ENCODE peak calls at places on chromosomes 12 and 14, in nine cellular contexts. L is HTR-8/SVneo, M is anterior cingulate cortex, O is ELF-1, W is M059J, B is KBM-7, G is Daoy, R is H54, N is RWPE1. D is an unnamed sample.

GRCh38 chr12:22800332-22800731 is 175.4 kb downstream of the ETNK1 start:
- DNase-seq in W (no peak), R (no peak), N (no peak), G (no peak), L (no peak), M (no peak), B (no peak), O (no peak), D (no peak)

GRCh38 chr14:74583689-74584434 is 28.2 kb downstream of the LTBP2 start:
- DNase-seq in N (peak), G (peak), M (no peak), W (peak), B (no peak), R (peak), L (peak), O (peak), D (no peak)

GRCh38 chr14:68972507-68973272 is 6.4 kb downstream of the ACTN1 start:
- DNase-seq in M (no peak), R (no peak), L (no peak), B (no peak), W (no peak), N (no peak), O (no peak), G (no peak), D (no peak)

GRCh38 chr12:52291267-52291935 is at the start of gene KRT81:
- DNase-seq in W (no peak), L (no peak), G (no peak), O (no peak), B (no peak), M (no peak), N (no peak), R (no peak), D (no peak)

GRCh38 chr14:72917420-72917819 is 8.8 kb upstream of the DCAF4 start:
- DNase-seq in O (peak), L (no peak), N (no peak), R (no peak), W (no peak), G (no peak), M (no peak), B (no peak), D (no peak)

GRCh38 chr14:21024668-21025373 is at the start of gene NDRG2:
- DNase-seq in O (peak), M (peak), W (peak), N (peak), G (peak), R (peak), B (peak), L (peak), D (peak)

GRCh38 chr14:89915114-89915878 is 39.2 kb downstream of the EFCAB11 start:
- DNase-seq in O (peak), G (peak), L (no peak), R (no peak), W (peak), B (peak), M (no peak), N (peak), D (peak)

GRCh38 chr14:102540310-102541028 is 30.9 kb upstream of the ANKRD9 start:
- DNase-seq in M (no peak), W (no peak), L (no peak), R (no peak), G (peak), B (no peak), N (peak), O (peak), D (no peak)

GRCh38 chr14:74575507-74575906 is 36.5 kb downstream of the LTBP2 start:
- DNase-seq in L (no peak), N (no peak), M (no peak), W (no peak), G (no peak), O (no peak), R (no peak), B (no peak), D (no peak)

GRCh38 chr12:21659383-21659782 is 1.7 kb upstream of the LDHB start:
- DNase-seq in G (no peak), W (no peak), R (no peak), L (no peak), M (no peak), N (no peak), O (no peak), B (no peak), D (peak)

GRCh38 chr12:30437616-30438015 is 258.1 kb downstream of the IPO8 start:
- DNase-seq in R (no peak), L (no peak), M (peak), G (no peak), N (no peak), O (no peak), W (no peak), B (no peak), D (peak)

D was measured in OCI-M1.